ENCODE peak calls at places on chromosome 13, in four cellular contexts. C is hepatocyte, N is K562, W is mammary epithelial cell. S is an unnamed sample.
A peak's percentile ranks its signal among the peaks of the same experiment; 100 is the strongest.

GRCh38 chr13:98299954-98300350 is 122.9 kb upstream of the RNF113B start:
- DNase-seq in C (no peak), N (no peak), W (no peak), S (no peak)

GRCh38 chr13:85148009-85148408 is 651.2 kb downstream of the SLITRK6 start:
- DNase-seq in C (peak; percentile 18), N (no peak), W (no peak), S (peak; percentile 87)

GRCh38 chr13:76885203-76886004 is 801 bp downstream of the KCTD12 start:
- DNase-seq in C (peak; percentile 78), N (peak; percentile 11), W (peak; percentile 74), S (peak; percentile 79)

GRCh38 chr13:97537110-97537509 is 103.1 kb downstream of the RAP2A start:
- DNase-seq in C (no peak), N (no peak), W (no peak), S (no peak)

GRCh38 chr13:39419866-39420265 is 183.1 kb downstream of the LHFPL6 start:
- DNase-seq in C (no peak), N (no peak), W (no peak), S (peak; percentile 20)

GRCh38 chr13:38697628-38698333 is 10.9 kb downstream of the FREM2 start:
- DNase-seq in C (no peak), N (no peak), W (peak; percentile 28), S (peak; percentile 31)

GRCh38 chr13:36519432-36519831 is 87.1 kb downstream of the CCNA1 start:
- DNase-seq in C (no peak), N (no peak), W (no peak), S (no peak)

GRCh38 chr13:41107104-41107571 is 25.5 kb downstream of the KBTBD6 start:
- DNase-seq in C (no peak), N (no peak), W (no peak), S (peak; percentile 23)

GRCh38 chr13:28100149-28101121 is at the start of gene FLT3:
- DNase-seq in C (peak; percentile 27), N (no peak), W (peak; percentile 55), S (peak; percentile 82)

GRCh38 chr13:97600438-97601080 is 166.6 kb downstream of the RAP2A start:
- DNase-seq in C (peak; percentile 54), N (no peak), W (peak; percentile 67), S (no peak)

GRCh38 chr13:31072041-31072440 is 89.7 kb downstream of the HSPH1 start:
- DNase-seq in C (no peak), N (no peak), W (no peak), S (no peak)
- H2AFZ ChIP-seq in C (no peak overlapping the region), N (no peak overlapping the region), W (no peak overlapping the region), S (no peak overlapping the region)

DNA sequence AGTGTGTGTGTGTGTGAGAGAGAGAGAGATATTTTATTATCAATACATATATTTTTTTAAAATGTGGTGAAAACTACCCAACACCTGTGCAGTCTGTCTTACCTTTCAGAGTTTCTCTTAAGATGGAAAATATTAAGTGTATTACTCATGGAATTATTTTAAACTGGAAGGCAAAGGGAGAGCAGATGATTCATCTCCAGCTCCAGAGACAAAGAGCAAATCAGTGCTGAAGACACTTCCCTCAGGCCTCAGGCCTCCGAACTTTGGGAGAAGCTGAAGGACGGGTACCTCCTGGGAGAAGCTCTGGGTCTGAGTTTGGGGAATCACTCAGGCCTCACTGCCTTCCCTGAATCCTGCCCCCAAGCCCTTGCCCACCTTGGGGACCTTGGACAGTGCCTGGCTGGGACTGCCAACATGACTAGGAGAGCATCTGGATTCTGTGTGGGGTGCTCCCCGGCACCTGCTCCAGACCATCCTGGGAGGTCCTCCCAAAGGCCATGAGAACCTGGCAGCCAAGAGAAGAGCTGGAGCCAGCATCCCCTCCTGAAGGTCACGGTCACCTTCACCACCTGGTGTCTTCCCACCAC is 170.4 kb upstream of the UBL3 start:
- DNase-seq in C (no peak), N (no peak), W (peak; percentile 76), S (no peak)
- H3K4me2 ChIP-seq in C (no peak overlapping the region), N (no peak overlapping the region), W (no peak overlapping the region), S (no peak overlapping the region)

GRCh38 chr13:48573213-48573612 is 40.3 kb upstream of the RCBTB2 start:
- DNase-seq in C (no peak), N (no peak), W (no peak), S (no peak)
- H2AFZ ChIP-seq in C (no peak overlapping the region), N (peak overlapping the region; percentile 22), W (no peak overlapping the region), S (no peak overlapping the region)

GRCh38 chr13:49652691-49653305 is 24.5 kb downstream of the ARL11 start:
- DNase-seq in C (peak; percentile 49), N (peak; percentile 58), W (no peak), S (peak; percentile 71)
- H3K4me2 ChIP-seq in C (no peak overlapping the region), N (no peak overlapping the region), W (no peak overlapping the region), S (no peak overlapping the region)

GRCh38 chr13:24252136-24252535 is 57.2 kb upstream of the C1QTNF9 start:
- DNase-seq in C (no peak), N (no peak), W (no peak), S (no peak)

GRCh38 chr13:24251525-24251924 is 57.9 kb upstream of the C1QTNF9 start:
- DNase-seq in C (no peak), N (no peak), W (no peak), S (no peak)

GRCh38 chr13:24254151-24254810 is 55.1 kb upstream of the C1QTNF9 start:
- DNase-seq in C (no peak), N (no peak), W (no peak), S (no peak)

GRCh38 chr13:24249586-24249985 is 59.8 kb upstream of the C1QTNF9 start:
- DNase-seq in C (no peak), N (no peak), W (no peak), S (no peak)

DNA sequence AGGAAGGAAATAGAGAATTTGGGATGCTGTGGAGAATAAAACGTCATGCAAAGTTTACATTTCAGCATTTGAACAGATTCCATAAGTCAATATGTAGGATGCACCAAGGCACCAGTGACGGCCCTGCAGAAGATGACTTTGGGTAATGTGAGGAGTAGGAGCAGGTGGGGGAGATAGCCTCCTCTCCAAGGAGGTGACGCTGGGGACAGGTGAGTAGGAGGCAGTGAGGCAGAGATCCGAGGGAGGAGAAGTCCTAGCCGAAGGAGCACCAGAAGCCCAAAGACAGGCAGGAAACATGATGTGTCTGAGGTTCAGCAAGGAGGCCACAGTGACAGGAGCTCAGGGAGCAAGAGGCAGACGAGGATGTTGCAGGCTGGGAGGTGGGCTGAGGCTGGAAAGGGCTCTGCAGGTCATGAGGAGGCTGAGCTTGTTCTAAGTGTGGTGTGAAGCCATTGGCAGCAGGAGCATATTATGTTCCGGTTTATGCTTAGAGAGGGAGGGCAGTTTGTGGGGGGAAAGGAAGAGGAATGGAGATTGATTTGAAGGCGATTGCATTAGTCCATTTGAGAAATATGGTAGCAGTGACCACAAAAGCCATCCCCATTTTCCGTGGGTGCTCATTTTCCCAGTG is 55.7 kb upstream of the C1QTNF9 start:
- DNase-seq in C (no peak), N (no peak), W (no peak), S (no peak)
- H2AFZ ChIP-seq in C (no peak overlapping the region), N (no peak overlapping the region), W (no peak overlapping the region), S (no peak overlapping the region)

DNA sequence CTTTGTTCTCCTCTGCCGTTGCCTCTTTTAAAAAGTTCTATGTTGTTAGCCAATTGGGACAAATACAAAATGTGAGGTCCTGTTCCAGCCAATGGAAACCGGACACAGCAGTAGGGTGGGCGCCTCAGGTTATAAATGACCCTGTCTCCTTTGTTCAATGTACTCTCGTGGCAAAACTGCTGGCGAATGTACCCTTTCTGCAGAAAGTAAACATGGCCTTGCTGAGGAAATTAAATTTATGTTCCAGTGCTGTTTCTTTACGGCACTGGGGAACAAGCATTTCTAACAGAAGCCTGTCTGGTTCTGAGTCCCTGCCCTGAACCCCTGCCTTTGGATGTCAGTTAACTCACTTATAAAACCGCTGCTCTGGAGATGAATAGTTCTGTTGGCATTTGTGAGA is 140.7 kb downstream of the PCCA start:
- DNase-seq in C (no peak), N (no peak), W (no peak), S (no peak)
- H3K4me2 ChIP-seq in C (peak overlapping the region; percentile 15), N (no peak overlapping the region), W (no peak overlapping the region), S (no peak overlapping the region)